ENCODE peak calls at places on chromosomes 16 and 17, in five cellular contexts. K, V, Y, L and F are unnamed samples.

GRCh38 chr16:68227183-68227793 is 8.6 kb downstream of the ESRP2 start:
- DNase-seq in L (no peak), Y (no peak), V (no peak), K (no peak), F (no peak)

GRCh38 chr17:38922538-38923291 is 2.7 kb upstream of the LASP1NB start:
- DNase-seq in V (peak; percentile 34), Y (no peak), L (peak; percentile 83), K (peak; percentile 67), F (peak; percentile 89)

GRCh38 chr17:11598274-11599221 is at the start of gene DNAH9:
- DNase-seq in L (peak; percentile 99), K (no peak), V (peak; percentile 95), Y (no peak), F (peak; percentile 63)

GRCh38 chr17:57881143-57881542 is 31.3 kb upstream of the MRPS23 start:
- DNase-seq in L (no peak), K (peak; percentile 37), Y (no peak), V (peak; percentile 10), F (peak; percentile 79)

GRCh38 chr16:3842994-3843393 is 37.5 kb downstream of the CREBBP start:
- DNase-seq in L (no peak), Y (no peak), K (no peak), V (no peak), F (no peak)

GRCh38 chr16:27918755-27919154 is 144.8 kb downstream of the GSG1L start:
- DNase-seq in V (no peak), K (no peak), L (no peak), Y (peak; percentile 29), F (no peak)

GRCh38 chr17:15119928-15120327 is 145.2 kb downstream of the PMP22 start:
- DNase-seq in K (no peak), L (peak; percentile 76), Y (no peak), V (no peak), F (no peak)

GRCh38 chr17:6558932-6559752 is 2.8 kb upstream of the PITPNM3 start:
- DNase-seq in L (no peak), K (peak; percentile 10), Y (no peak), V (no peak), F (no peak)

GRCh38 chr16:1470543-1471251 is 4.1 kb downstream of the CLCN7 start:
- DNase-seq in L (no peak), V (peak; percentile 13), Y (no peak), K (peak; percentile 22), F (no peak)

GRCh38 chr17:34644941-34645550 is 65.7 kb downstream of the TMEM132E start:
- DNase-seq in Y (no peak), V (no peak), L (no peak), K (no peak), F (no peak)

GRCh38 chr17:56667925-56668324 is 74.4 kb downstream of the NOG start:
- DNase-seq in L (no peak), V (no peak), K (no peak), Y (no peak), F (no peak)

GRCh38 chr16:287298-287811 is 4.4 kb downstream of the PDIA2 start:
- DNase-seq in V (no peak), K (no peak), Y (no peak), L (no peak), F (no peak)

GRCh38 chr16:85429776-85430522 is 183.2 kb upstream of the GSE1 start:
- DNase-seq in K (no peak), V (no peak), L (no peak), Y (no peak), F (no peak)

GRCh38 chr17:2075336-2076056 is 20.6 kb downstream of the HIC1 start:
- DNase-seq in K (no peak), Y (no peak), L (peak; percentile 31), V (peak; percentile 58), F (no peak)

GRCh38 chr17:32269377-32269776 is 3.7 kb downstream of the RHBDL3 start:
- DNase-seq in Y (no peak), K (no peak), V (peak; percentile 58), L (no peak), F (no peak)

GRCh38 chr16:53518550-53519416 is 15.8 kb upstream of the AKTIP start:
- DNase-seq in V (no peak), K (peak; percentile 92), Y (no peak), L (no peak), F (peak; percentile 67)

GRCh38 chr16:11819798-11820197 is 22.7 kb upstream of the ZC3H7A start:
- DNase-seq in V (no peak), Y (no peak), K (no peak), L (no peak), F (no peak)

GRCh38 chr17:45749831-45750335 is 34.2 kb upstream of the CRHR1 start:
- DNase-seq in Y (no peak), V (no peak), K (no peak), L (no peak), F (no peak)

GRCh38 chr17:44990994-44991393 is 22.9 kb upstream of the C1QL1 start:
- DNase-seq in V (no peak), K (no peak), L (no peak), Y (no peak), F (no peak)

GRCh38 chr17:49390548-49391324 is 23.9 kb downstream of the PHB1 start:
- DNase-seq in Y (no peak), V (no peak), K (peak; percentile 29), L (no peak), F (no peak)

GRCh38 chr17:38561416-38562214 is 44.1 kb downstream of the SRCIN1 start:
- DNase-seq in Y (no peak), K (no peak), V (no peak), L (peak; percentile 83), F (no peak)

GRCh38 chr17:4185656-4186055 is 42.7 kb downstream of the CYB5D2 start:
- DNase-seq in L (no peak), Y (no peak), V (no peak), K (no peak), F (no peak)

GRCh38 chr17:4182043-4182442 is 39.0 kb downstream of the CYB5D2 start:
- DNase-seq in K (no peak), V (no peak), L (no peak), Y (no peak), F (no peak)

GRCh38 chr17:4186244-4186920 is 43.4 kb downstream of the CYB5D2 start:
- DNase-seq in V (no peak), K (no peak), L (no peak), Y (no peak), F (no peak)

GRCh38 chr17:4187076-4187475 is 44.1 kb downstream of the CYB5D2 start:
- DNase-seq in Y (no peak), V (no peak), K (no peak), L (peak; percentile 20), F (no peak)

GRCh38 chr17:4184811-4185210 is 41.8 kb downstream of the CYB5D2 start:
- DNase-seq in V (no peak), L (no peak), Y (no peak), K (no peak), F (no peak)
- TF ChIP-seq CTCF in V (no peak), L (no peak), Y (no peak), K (no peak), F (no peak)

GRCh38 chr17:18074566-18075272 is 13.0 kb upstream of the DRG2 start:
- DNase-seq in K (no peak), L (no peak), Y (no peak), V (no peak), F (no peak)
- H3K4me1 ChIP-seq in K (no peaks in the 10 kb centered on the region), L (no peaks in the 10 kb centered on the region), Y (peaks cover 3% of the 10 kb centered on the region), V (no peaks in the 10 kb centered on the region), F (peaks cover 5% of the 10 kb centered on the region)

GRCh38 chr17:18260332-18261145 is at the start of gene MIEF2:
- DNase-seq in L (peak; percentile 97), Y (peak; percentile 90), V (peak; percentile 94), K (peak; percentile 96), F (peak; percentile 97)

GRCh38 chr17:18259621-18260331 is 686 bp upstream of the MIEF2 start:
- DNase-seq in Y (peak; percentile 56), V (no peak), K (no peak), L (peak; percentile 10), F (no peak)

GRCh38 chr17:18262111-18262510 is 1.6 kb downstream of the MIEF2 start:
- DNase-seq in L (no peak), Y (no peak), V (no peak), K (no peak), F (no peak)

GRCh38 chr17:18261659-18262058 is 1.2 kb downstream of the MIEF2 start:
- DNase-seq in L (no peak), Y (no peak), V (no peak), K (no peak), F (no peak)

GRCh38 chr17:18261146-18261515 is 669 bp downstream of the MIEF2 start:
- DNase-seq in V (peak; percentile 79), Y (no peak), K (peak; percentile 21), L (peak; percentile 43), F (peak; percentile 90)
- H3K4me3 ChIP-seq in V (peak overlapping the region; percentile 88), Y (peak overlapping the region; percentile 86), K (peak overlapping the region; percentile 45), L (peak overlapping the region; percentile 69), F (peak overlapping the region; percentile 76)

GRCh38 chr17:27579897-27580321 is 51.1 kb upstream of the LGALS9 start:
- DNase-seq in K (no peak), L (no peak), Y (no peak), V (no peak), F (no peak)
- TF ChIP-seq CTCF in K (no peak), L (no peak), Y (no peak), V (no peak), F (no peak)

GRCh38 chr16:50318796-50319578 is 49.8 kb downstream of the BRD7 start:
- DNase-seq in V (no peak), L (no peak), Y (no peak), K (no peak), F (no peak)
- H3K4me1 ChIP-seq in V (peaks cover 6% of the 10 kb centered on the region), L (no peaks in the 10 kb centered on the region), Y (no peaks in the 10 kb centered on the region), K (peaks cover 11% of the 10 kb centered on the region), F (no peaks in the 10 kb centered on the region)

GRCh38 chr17:332558-333322 is 19.9 kb downstream of the RPH3AL start:
- DNase-seq in Y (no peak), K (no peak), V (peak; percentile 42), L (no peak), F (no peak)

GRCh38 chr17:333626-334396 is 18.8 kb downstream of the RPH3AL start:
- DNase-seq in K (peak; percentile 82), L (peak; percentile 74), V (peak; percentile 79), Y (no peak), F (peak; percentile 82)

GRCh38 chr17:332023-332422 is 20.6 kb downstream of the RPH3AL start:
- DNase-seq in Y (no peak), L (no peak), K (no peak), V (no peak), F (peak; percentile 24)

GRCh38 chr17:329794-330420 is 22.7 kb downstream of the RPH3AL start:
- DNase-seq in V (no peak), K (no peak), Y (no peak), L (no peak), F (no peak)

GRCh38 chr17:330993-331701 is 21.5 kb downstream of the RPH3AL start:
- DNase-seq in L (no peak), K (no peak), Y (no peak), V (peak; percentile 73), F (no peak)
- H3K4me3 ChIP-seq in L (no peak overlapping the region), K (no peak overlapping the region), Y (no peak overlapping the region), V (peak overlapping the region; percentile 57), F (no peak overlapping the region)